ENCODE peak calls at places on chromosomes 6 and 20, in six cellular contexts. X is GM23248, O is heart left ventricle, A is lower lobe of right lung, Q is right cardiac atrium, H is dorsolateral prefrontal cortex. P is an unnamed sample.

GRCh38 chr6:39086294-39086693 is 28.7 kb downstream of the SAYSD1 start:
- DNase-seq in A (no peak), X (no peak), O (no peak), H (no peak), Q (no peak), P (no peak)

GRCh38 chr6:44456070-44456965 is 68.8 kb downstream of the CDC5L start:
- DNase-seq in H (no peak), A (no peak), X (peak; percentile 83), O (no peak), Q (peak; percentile 72), P (peak; percentile 84)

GRCh38 chr6:11536795-11537194 is 754 bp upstream of the TMEM170B start:
- DNase-seq in A (peak; percentile 46), X (peak; percentile 8), O (no peak), Q (peak; percentile 42), H (peak; percentile 38), P (peak; percentile 81)

GRCh38 chr6:168033791-168034190 is 36.3 kb downstream of the KIF25 start:
- DNase-seq in Q (no peak), X (no peak), H (no peak), O (no peak), A (no peak), P (no peak)

GRCh38 chr6:135592276-135592675 is 94.7 kb upstream of the AHI1 start:
- DNase-seq in H (no peak), A (no peak), O (no peak), Q (no peak), X (no peak), P (no peak)

GRCh38 chr6:6597682-6598081 is 9.2 kb downstream of the LY86 start:
- DNase-seq in X (no peak), Q (no peak), H (no peak), O (no peak), A (no peak), P (no peak)

GRCh38 chr6:87909849-87910248 is 137.8 kb upstream of the SPACA1 start:
- DNase-seq in H (no peak), A (no peak), X (peak; percentile 86), Q (no peak), O (no peak), P (no peak)

GRCh38 chr6:912871-913663 is 220.1 kb upstream of the EXOC2 start:
- DNase-seq in Q (no peak), X (peak; percentile 67), O (no peak), A (no peak), H (no peak), P (no peak)

GRCh38 chr6:111486921-111487320 is 3.9 kb upstream of the REV3L start:
- DNase-seq in X (no peak), O (no peak), H (no peak), Q (no peak), A (no peak), P (no peak)

GRCh38 chr20:59010995-59011873 is 4.2 kb upstream of the CTSZ start:
- DNase-seq in X (peak; percentile 91), O (peak; percentile 36), H (no peak), A (no peak), Q (no peak), P (no peak)

GRCh38 chr6:149108398-149109100 is 209.0 kb upstream of the TAB2 start:
- DNase-seq in H (no peak), X (no peak), O (no peak), A (no peak), Q (no peak), P (no peak)

GRCh38 chr20:36336204-36336603 is 30.1 kb downstream of the DLGAP4 start:
- DNase-seq in H (no peak), O (no peak), X (no peak), Q (no peak), A (no peak), P (peak; percentile 24)

GRCh38 chr20:15179426-15180190 is 842.2 kb upstream of the FLRT3 start:
- DNase-seq in Q (no peak), O (no peak), A (no peak), H (peak; percentile 92), X (no peak), P (no peak)

GRCh38 chr6:55734256-55734655 is 141.1 kb downstream of the BMP5 start:
- DNase-seq in Q (no peak), H (no peak), X (no peak), O (no peak), A (no peak), P (no peak)

GRCh38 chr6:56840467-56841371 is 114.2 kb upstream of the BEND6 start:
- DNase-seq in Q (no peak), H (no peak), X (peak; percentile 86), A (no peak), O (no peak), P (no peak)

GRCh38 chr6:98530732-98531131 is 303.6 kb upstream of the POU3F2 start:
- DNase-seq in H (no peak), X (no peak), Q (no peak), O (no peak), A (no peak), P (no peak)

GRCh38 chr6:161010418-161010817 is 18.8 kb downstream of the MAP3K4 start:
- DNase-seq in O (no peak), H (no peak), X (peak; percentile 84), A (no peak), Q (no peak), P (no peak)

GRCh38 chr6:74749211-74750142 is 456.4 kb downstream of the COL12A1 start:
- DNase-seq in O (no peak), A (no peak), H (no peak), X (no peak), Q (no peak), P (no peak)

GRCh38 chr6:6315660-6316059 is 4.8 kb downstream of the F13A1 start:
- DNase-seq in Q (peak; percentile 49), A (no peak), O (no peak), X (peak; percentile 58), H (peak; percentile 20), P (no peak)

GRCh38 chr20:12535770-12536169 is 473.0 kb upstream of the SPTLC3 start:
- DNase-seq in O (no peak), A (no peak), H (no peak), X (no peak), Q (no peak), P (no peak)

GRCh38 chr6:19705606-19706005 is 131.6 kb upstream of the ID4 start:
- DNase-seq in A (no peak), X (peak; percentile 78), O (no peak), Q (no peak), H (no peak), P (no peak)

GRCh38 chr6:135002229-135002844 is 52.3 kb downstream of the HBS1L start:
- DNase-seq in A (no peak), O (no peak), Q (no peak), X (peak; percentile 61), H (no peak), P (no peak)

GRCh38 chr6:167737205-167737830 is 89.4 kb upstream of the AFDN start:
- DNase-seq in Q (no peak), O (no peak), A (no peak), X (no peak), H (no peak), P (peak; percentile 69)

GRCh38 chr6:4008324-4009047 is 70.5 kb downstream of the FAM217A start:
- DNase-seq in A (no peak), Q (no peak), X (peak; percentile 94), H (no peak), O (no peak), P (no peak)

GRCh38 chr20:49280463-49281058 is 2.7 kb upstream of the ZNFX1 start:
- DNase-seq in H (no peak), Q (no peak), X (peak; percentile 21), A (no peak), O (no peak), P (no peak)
- H3K4me3 ChIP-seq in H (peak overlapping the region; percentile 93), Q (peak overlapping the region; percentile 80), X (peak overlapping the region; percentile 96), A (peak overlapping the region; percentile 91), O (peak overlapping the region; percentile 87), P (peak overlapping the region; percentile 88)

GRCh38 chr6:127520061-127520460 is 926 bp upstream of the MTCL3 start:
- DNase-seq in H (no peak), O (no peak), X (peak; percentile 55), A (no peak), Q (no peak), P (no peak)
- H3K4me3 ChIP-seq in H (peak overlapping the region; percentile 45), O (no peak overlapping the region), X (no peak overlapping the region), A (no peak overlapping the region), Q (no peak overlapping the region), P (no peak overlapping the region)

GRCh38 chr20:63696311-63696627 is 183 bp upstream of the TNFRSF6B start:
- DNase-seq in O (peak; percentile 33), X (peak; percentile 44), Q (peak; percentile 65), A (peak; percentile 45), H (no peak), P (peak; percentile 88)

GRCh38 chr20:63697868-63698545 is 1.6 kb downstream of the TNFRSF6B start:
- DNase-seq in X (no peak), Q (peak; percentile 45), H (no peak), O (peak; percentile 26), A (peak; percentile 37), P (peak; percentile 73)

GRCh38 chr20:63698739-63699465 is 2.5 kb downstream of the TNFRSF6B start:
- DNase-seq in Q (peak; percentile 74), O (peak; percentile 89), H (no peak), X (peak; percentile 93), A (peak; percentile 47), P (peak; percentile 76)

GRCh38 chr20:63696628-63697356 is at the start of gene TNFRSF6B:
- DNase-seq in X (peak; percentile 47), O (peak; percentile 34), Q (peak; percentile 71), H (no peak), A (no peak), P (peak; percentile 81)

GRCh38 chr20:63697357-63697867 is 960 bp downstream of the TNFRSF6B start:
- DNase-seq in Q (peak; percentile 64), H (no peak), A (peak; percentile 27), O (peak; percentile 29), X (no peak), P (peak; percentile 77)
- H3K4me3 ChIP-seq in Q (no peak overlapping the region), H (peak overlapping the region; percentile 21), A (peak overlapping the region; percentile 40), O (no peak overlapping the region), X (peak overlapping the region; percentile 47), P (peak overlapping the region; percentile 42)

DNA sequence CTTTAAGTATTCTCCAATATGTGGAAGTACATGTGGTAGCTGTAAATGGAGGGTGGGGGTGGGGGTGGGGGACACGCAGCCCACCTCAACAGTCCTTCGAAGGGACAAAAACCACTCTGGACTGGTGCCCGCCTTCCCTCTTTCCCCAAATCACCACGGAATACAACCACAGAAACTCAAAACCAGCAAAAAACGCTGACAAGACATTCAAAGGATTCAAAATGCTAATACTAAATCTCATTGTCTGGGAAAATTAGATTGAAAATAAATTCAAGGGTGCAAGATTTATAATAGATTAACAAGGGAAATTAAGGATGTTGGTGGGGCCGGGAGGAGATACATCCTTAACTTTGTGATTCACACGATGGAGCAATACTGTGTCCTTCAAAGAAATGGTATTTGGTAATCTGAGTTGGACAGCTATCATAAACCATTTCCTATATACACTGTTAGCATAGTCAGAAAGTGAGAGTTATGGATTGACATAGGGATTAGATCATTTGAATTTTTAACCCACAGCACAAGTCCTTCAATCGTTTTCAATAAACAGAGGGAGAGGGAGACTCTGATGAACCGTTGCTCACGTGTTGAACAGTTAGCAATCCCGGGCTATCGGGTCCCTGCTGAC is 766 bp upstream of the TBC1D22B start:
- DNase-seq in X (peak; percentile 69), A (no peak), H (no peak), O (no peak), Q (no peak), P (no peak)
- H3K4me3 ChIP-seq in X (peak overlapping the region; percentile 91), A (peak overlapping the region; percentile 84), H (peak overlapping the region; percentile 68), O (peak overlapping the region; percentile 96), Q (peak overlapping the region; percentile 87), P (no peak overlapping the region)

P was measured in spleen.